ENCODE peak calls at places on chromosomes 6 and 20, in six cellular contexts. One of them, this sample, is unnamed.

GRCh38 chr6:61809004-61809595 is 476.9 kb downstream of the KHDRBS2 start:
- DNase-seq in GM23338: peak; percentile 60
- DNase-seq in cardiac muscle cell: peak; percentile 4
- DNase-seq in MM.1S: peak; percentile 52
- DNase-seq in heart left ventricle: no peak
- DNase-seq in Peyer's patch: no peak
- DNase-seq in this sample: peak; percentile 0

GRCh38 chr6:118551673-118552063 is 3.6 kb downstream of the PLN start:
- DNase-seq in GM23338: no peak
- DNase-seq in cardiac muscle cell: peak; percentile 80
- DNase-seq in MM.1S: no peak
- DNase-seq in heart left ventricle: no peak
- DNase-seq in Peyer's patch: no peak
- DNase-seq in this sample: no peak

GRCh38 chr20:47206962-47207641 is 149.4 kb downstream of the ZMYND8 start:
- DNase-seq in GM23338: peak; percentile 47
- DNase-seq in cardiac muscle cell: no peak
- DNase-seq in MM.1S: no peak
- DNase-seq in heart left ventricle: no peak
- DNase-seq in Peyer's patch: no peak
- DNase-seq in this sample: no peak

GRCh38 chr20:43243672-43244269 is 54.1 kb upstream of the PTPRT start:
- DNase-seq in GM23338: no peak
- DNase-seq in cardiac muscle cell: peak; percentile 3
- DNase-seq in MM.1S: no peak
- DNase-seq in heart left ventricle: no peak
- DNase-seq in Peyer's patch: no peak
- DNase-seq in this sample: peak; percentile 1

GRCh38 chr6:151139524-151139923 is 100.2 kb upstream of the AKAP12 start:
- DNase-seq in GM23338: no peak
- DNase-seq in cardiac muscle cell: no peak
- DNase-seq in MM.1S: no peak
- DNase-seq in heart left ventricle: no peak
- DNase-seq in Peyer's patch: no peak
- DNase-seq in this sample: no peak

GRCh38 chr6:30263734-30264133 is 50.5 kb upstream of the TRIM26 start:
- DNase-seq in GM23338: no peak
- DNase-seq in cardiac muscle cell: peak; percentile 17
- DNase-seq in MM.1S: no peak
- DNase-seq in heart left ventricle: no peak
- DNase-seq in Peyer's patch: no peak
- DNase-seq in this sample: no peak

GRCh38 chr6:17130786-17131185 is 28.9 kb downstream of the STMND1 start:
- DNase-seq in GM23338: no peak
- DNase-seq in cardiac muscle cell: no peak
- DNase-seq in MM.1S: no peak
- DNase-seq in heart left ventricle: no peak
- DNase-seq in Peyer's patch: no peak
- DNase-seq in this sample: no peak

GRCh38 chr6:43734294-43734665 is 35.7 kb upstream of the VEGFA start:
- DNase-seq in GM23338: no peak
- DNase-seq in cardiac muscle cell: no peak
- DNase-seq in MM.1S: no peak
- DNase-seq in heart left ventricle: no peak
- DNase-seq in Peyer's patch: no peak
- DNase-seq in this sample: no peak

GRCh38 chr6:17091122-17091521 is 10.7 kb upstream of the STMND1 start:
- DNase-seq in GM23338: peak; percentile 38
- DNase-seq in cardiac muscle cell: peak; percentile 29
- DNase-seq in MM.1S: no peak
- DNase-seq in heart left ventricle: no peak
- DNase-seq in Peyer's patch: no peak
- DNase-seq in this sample: no peak

GRCh38 chr20:6120491-6120988 is 2.3 kb downstream of the FERMT1 start:
- DNase-seq in GM23338: peak; percentile 43
- DNase-seq in cardiac muscle cell: no peak
- DNase-seq in MM.1S: no peak
- DNase-seq in heart left ventricle: no peak
- DNase-seq in Peyer's patch: no peak
- DNase-seq in this sample: no peak

GRCh38 chr6:44653091-44653490 is 265.6 kb downstream of the CDC5L start:
- DNase-seq in GM23338: no peak
- DNase-seq in cardiac muscle cell: no peak
- DNase-seq in MM.1S: no peak
- DNase-seq in heart left ventricle: no peak
- DNase-seq in Peyer's patch: no peak
- DNase-seq in this sample: no peak

GRCh38 chr20:36572701-36573102 is 695 bp upstream of the TGIF2 start:
- DNase-seq in GM23338: peak; percentile 58
- DNase-seq in cardiac muscle cell: peak; percentile 28
- DNase-seq in MM.1S: no peak
- DNase-seq in heart left ventricle: no peak
- DNase-seq in Peyer's patch: peak; percentile 67
- DNase-seq in this sample: peak; percentile 57

GRCh38 chr6:46921731-46922130 is at the start of gene ADGRF5:
- DNase-seq in GM23338: no peak
- DNase-seq in cardiac muscle cell: no peak
- DNase-seq in MM.1S: no peak
- DNase-seq in heart left ventricle: peak; percentile 51
- DNase-seq in Peyer's patch: no peak
- DNase-seq in this sample: no peak

GRCh38 chr6:160177220-160177619 is 55.6 kb downstream of the SLC22A1 start:
- DNase-seq in GM23338: peak; percentile 47
- DNase-seq in cardiac muscle cell: peak; percentile 20
- DNase-seq in MM.1S: no peak
- DNase-seq in heart left ventricle: no peak
- DNase-seq in Peyer's patch: no peak
- DNase-seq in this sample: no peak

GRCh38 chr6:41428402-41428994 is 93.1 kb downstream of the NCR2 start:
- DNase-seq in GM23338: no peak
- DNase-seq in cardiac muscle cell: peak; percentile 16
- DNase-seq in MM.1S: no peak
- DNase-seq in heart left ventricle: peak; percentile 29
- DNase-seq in Peyer's patch: no peak
- DNase-seq in this sample: no peak
- H3K4me3 ChIP-seq in GM23338: peak overlapping the region; percentile 69
- H3K4me3 ChIP-seq in cardiac muscle cell: peak overlapping the region; percentile 33
- H3K4me3 ChIP-seq in MM.1S: no peak overlapping the region
- H3K4me3 ChIP-seq in heart left ventricle: peak overlapping the region; percentile 63
- H3K4me3 ChIP-seq in Peyer's patch: peak overlapping the region; percentile 38
- H3K4me3 ChIP-seq in this sample: peak overlapping the region; percentile 35

GRCh38 chr20:31681128-31681727 is 41.4 kb downstream of the BCL2L1 start:
- DNase-seq in GM23338: no peak
- DNase-seq in cardiac muscle cell: no peak
- DNase-seq in MM.1S: no peak
- DNase-seq in heart left ventricle: no peak
- DNase-seq in Peyer's patch: no peak
- DNase-seq in this sample: no peak

GRCh38 chr20:31684153-31685003 is 38.3 kb downstream of the BCL2L1 start:
- DNase-seq in GM23338: no peak
- DNase-seq in cardiac muscle cell: no peak
- DNase-seq in MM.1S: peak; percentile 54
- DNase-seq in heart left ventricle: no peak
- DNase-seq in Peyer's patch: no peak
- DNase-seq in this sample: no peak

GRCh38 chr20:31681769-31682168 is 40.9 kb downstream of the BCL2L1 start:
- DNase-seq in GM23338: no peak
- DNase-seq in cardiac muscle cell: no peak
- DNase-seq in MM.1S: no peak
- DNase-seq in heart left ventricle: no peak
- DNase-seq in Peyer's patch: no peak
- DNase-seq in this sample: no peak

GRCh38 chr20:31682352-31682751 is 40.3 kb downstream of the BCL2L1 start:
- DNase-seq in GM23338: no peak
- DNase-seq in cardiac muscle cell: no peak
- DNase-seq in MM.1S: no peak
- DNase-seq in heart left ventricle: no peak
- DNase-seq in Peyer's patch: no peak
- DNase-seq in this sample: no peak

GRCh38 chr20:31682927-31683326 is 39.7 kb downstream of the BCL2L1 start:
- DNase-seq in GM23338: no peak
- DNase-seq in cardiac muscle cell: no peak
- DNase-seq in MM.1S: no peak
- DNase-seq in heart left ventricle: no peak
- DNase-seq in Peyer's patch: no peak
- DNase-seq in this sample: no peak
- H3K27ac ChIP-seq in GM23338: peak overlapping the region; percentile 62
- H3K27ac ChIP-seq in cardiac muscle cell: peak overlapping the region; percentile 57
- H3K27ac ChIP-seq in MM.1S: peak overlapping the region; percentile 11
- H3K27ac ChIP-seq in heart left ventricle: peak overlapping the region; percentile 22
- H3K27ac ChIP-seq in Peyer's patch: no peak overlapping the region
- H3K27ac ChIP-seq in this sample: no peak overlapping the region

GRCh38 chr20:44768854-44769480 is 23.3 kb downstream of the KCNK15 start:
- DNase-seq in GM23338: no peak
- DNase-seq in cardiac muscle cell: no peak
- DNase-seq in MM.1S: no peak
- DNase-seq in heart left ventricle: no peak
- DNase-seq in Peyer's patch: no peak
- DNase-seq in this sample: no peak
- H3K27me3 ChIP-seq in GM23338: no peaks in the 10 kb centered on the region
- H3K27me3 ChIP-seq in cardiac muscle cell: no peaks in the 10 kb centered on the region
- H3K27me3 ChIP-seq in MM.1S: peaks cover 92% of the 10 kb centered on the region
- H3K27me3 ChIP-seq in heart left ventricle: peaks cover 23% of the 10 kb centered on the region
- H3K27me3 ChIP-seq in Peyer's patch: no peaks in the 10 kb centered on the region
- H3K27me3 ChIP-seq in this sample: peaks cover 17% of the 10 kb centered on the region

GRCh38 chr6:144006731-144007454 is 1.2 kb downstream of the PLAGL1 start:
- DNase-seq in GM23338: peak; percentile 33
- DNase-seq in cardiac muscle cell: peak; percentile 65
- DNase-seq in MM.1S: no peak
- DNase-seq in heart left ventricle: peak; percentile 25
- DNase-seq in Peyer's patch: no peak
- DNase-seq in this sample: no peak
- H3K4me3 ChIP-seq in GM23338: peak overlapping the region; percentile 70
- H3K4me3 ChIP-seq in cardiac muscle cell: peak overlapping the region; percentile 64
- H3K4me3 ChIP-seq in MM.1S: no peak overlapping the region
- H3K4me3 ChIP-seq in heart left ventricle: peak overlapping the region; percentile 64
- H3K4me3 ChIP-seq in Peyer's patch: peak overlapping the region; percentile 45
- H3K4me3 ChIP-seq in this sample: peak overlapping the region; percentile 13

DNA sequence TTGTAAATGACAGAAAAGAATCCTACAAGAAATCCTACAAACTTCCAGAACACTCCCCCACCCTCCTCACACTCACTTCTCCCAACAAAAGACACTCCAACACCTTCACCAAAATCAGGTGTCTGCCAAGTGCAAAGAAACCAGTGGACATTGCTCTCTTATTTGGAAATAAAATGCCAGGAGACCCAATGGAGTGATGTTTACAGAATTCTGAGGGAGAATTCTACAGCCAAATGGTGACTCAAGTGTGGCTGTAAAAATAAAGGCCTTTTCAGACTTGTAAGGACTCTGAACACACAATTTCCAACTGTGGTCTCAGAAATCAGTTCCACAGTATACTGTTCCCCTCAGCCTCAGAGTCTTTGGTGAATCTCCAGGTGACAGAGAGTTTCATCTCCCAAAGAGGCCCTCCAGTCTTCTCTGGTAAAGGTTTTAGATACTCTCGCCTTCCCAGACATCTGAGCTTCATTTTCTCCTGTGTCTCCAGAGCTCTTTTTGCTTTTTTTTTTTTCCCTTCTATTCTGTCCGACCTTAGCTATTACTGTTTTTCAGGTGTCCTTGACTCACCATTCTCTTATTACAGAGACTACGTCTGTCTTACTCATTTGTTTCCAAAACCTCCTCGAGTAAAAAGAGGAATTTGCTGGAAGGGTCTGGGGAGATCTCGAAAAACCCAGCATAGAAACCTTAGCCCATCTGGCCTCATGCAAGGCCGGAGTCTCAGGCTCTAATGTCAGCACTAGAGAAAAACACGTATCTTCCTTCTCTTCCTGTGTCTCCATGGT is 109.4 kb upstream of the CARMIL1 start:
- DNase-seq in GM23338: no peak
- DNase-seq in cardiac muscle cell: no peak
- DNase-seq in MM.1S: no peak
- DNase-seq in heart left ventricle: no peak
- DNase-seq in Peyer's patch: no peak
- DNase-seq in this sample: no peak
- H3K27ac ChIP-seq in GM23338: no peak overlapping the region
- H3K27ac ChIP-seq in cardiac muscle cell: no peak overlapping the region
- H3K27ac ChIP-seq in MM.1S: no peak overlapping the region
- H3K27ac ChIP-seq in heart left ventricle: no peak overlapping the region
- H3K27ac ChIP-seq in Peyer's patch: no peak overlapping the region
- H3K27ac ChIP-seq in this sample: no peak overlapping the region

DNA sequence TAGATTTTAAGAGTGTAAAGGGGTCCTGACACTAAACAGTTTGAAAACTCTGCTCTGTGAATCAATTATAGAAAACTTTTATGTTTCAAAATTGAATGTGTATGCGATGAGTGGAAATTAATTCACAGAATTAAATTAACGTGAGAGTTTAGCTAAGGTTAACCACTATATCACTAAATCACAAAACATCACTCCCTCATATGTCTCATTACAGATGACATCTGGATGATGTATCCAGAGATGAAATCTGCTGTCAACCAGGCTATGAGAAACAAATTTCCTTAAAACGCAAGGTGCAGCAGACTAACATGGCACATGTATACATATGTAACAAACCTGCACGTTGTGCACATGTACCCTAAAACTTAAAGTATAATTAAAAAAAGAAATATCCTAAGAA is 27.3 kb downstream of the PRSS35 start:
- DNase-seq in GM23338: no peak
- DNase-seq in cardiac muscle cell: no peak
- DNase-seq in MM.1S: no peak
- DNase-seq in heart left ventricle: no peak
- DNase-seq in Peyer's patch: no peak
- DNase-seq in this sample: no peak
- H3K27me3 ChIP-seq in GM23338: no peaks in the 10 kb centered on the region
- H3K27me3 ChIP-seq in cardiac muscle cell: peaks cover 2% of the 10 kb centered on the region
- H3K27me3 ChIP-seq in MM.1S: no peaks in the 10 kb centered on the region
- H3K27me3 ChIP-seq in heart left ventricle: no peaks in the 10 kb centered on the region
- H3K27me3 ChIP-seq in Peyer's patch: no peaks in the 10 kb centered on the region
- H3K27me3 ChIP-seq in this sample: no peaks in the 10 kb centered on the region

GRCh38 chr20:9515761-9516657 is 1.6 kb downstream of the LAMP5 start:
- DNase-seq in GM23338: peak; percentile 73
- DNase-seq in cardiac muscle cell: peak; percentile 41
- DNase-seq in MM.1S: peak; percentile 42
- DNase-seq in heart left ventricle: no peak
- DNase-seq in Peyer's patch: no peak
- DNase-seq in this sample: no peak

GRCh38 chr20:9514072-9514460 is 324 bp upstream of the LAMP5 start:
- DNase-seq in GM23338: peak; percentile 66
- DNase-seq in cardiac muscle cell: no peak
- DNase-seq in MM.1S: no peak
- DNase-seq in heart left ventricle: no peak
- DNase-seq in Peyer's patch: no peak
- DNase-seq in this sample: no peak

GRCh38 chr20:9516658-9516987 is 2.2 kb downstream of the LAMP5 start:
- DNase-seq in GM23338: peak; percentile 31
- DNase-seq in cardiac muscle cell: no peak
- DNase-seq in MM.1S: peak; percentile 58
- DNase-seq in heart left ventricle: no peak
- DNase-seq in Peyer's patch: no peak
- DNase-seq in this sample: no peak

GRCh38 chr20:9515211-9515580 is 806 bp downstream of the LAMP5 start:
- DNase-seq in GM23338: no peak
- DNase-seq in cardiac muscle cell: no peak
- DNase-seq in MM.1S: peak; percentile 37
- DNase-seq in heart left ventricle: no peak
- DNase-seq in Peyer's patch: no peak
- DNase-seq in this sample: no peak

GRCh38 chr20:9514461-9515210 is at the start of gene LAMP5:
- DNase-seq in GM23338: peak; percentile 90
- DNase-seq in cardiac muscle cell: peak; percentile 9
- DNase-seq in MM.1S: peak; percentile 85
- DNase-seq in heart left ventricle: no peak
- DNase-seq in Peyer's patch: no peak
- DNase-seq in this sample: no peak
- H3K4me3 ChIP-seq in GM23338: peak within 1 kb of the TSS; percentile 65
- H3K4me3 ChIP-seq in cardiac muscle cell: peak within 1 kb of the TSS; percentile 27
- H3K4me3 ChIP-seq in MM.1S: peak within 1 kb of the TSS; percentile 90
- H3K4me3 ChIP-seq in heart left ventricle: peak within 1 kb of the TSS; percentile 42
- H3K4me3 ChIP-seq in Peyer's patch: no peak within 1 kb of the TSS
- H3K4me3 ChIP-seq in this sample: no peak within 1 kb of the TSS

This sample was measured in small intestine.